ENCODE peak calls at places on chromosomes 2 and 18, in nine cellular contexts. One of them, this sample, is unnamed. For H3K27me3, the result is how much of the 10 kb centered on the place peaks cover.

GRCh38 chr2:119352357-119352756 is 14.3 kb downstream of the C2orf76 start:
- DNase-seq in body of pancreas: peak
- DNase-seq in Caco-2: peak
- DNase-seq in heart right ventricle: no peak
- DNase-seq in transverse colon: no peak
- DNase-seq in right atrium auricular region: no peak
- DNase-seq in mammary epithelial cell: peak
- DNase-seq in Peyer's patch: no peak
- DNase-seq in heart left ventricle: peak
- DNase-seq in this sample: peak

GRCh38 chr2:100757621-100758394 is 62.1 kb upstream of the NPAS2 start:
- DNase-seq in body of pancreas: peak
- DNase-seq in Caco-2: no peak
- DNase-seq in heart right ventricle: no peak
- DNase-seq in transverse colon: no peak
- DNase-seq in right atrium auricular region: no peak
- DNase-seq in mammary epithelial cell: peak
- DNase-seq in Peyer's patch: no peak
- DNase-seq in heart left ventricle: no peak
- DNase-seq in this sample: peak

GRCh38 chr18:49177812-49178211 is 227.0 kb upstream of the SMAD7 start:
- DNase-seq in body of pancreas: no peak
- DNase-seq in Caco-2: no peak
- DNase-seq in heart right ventricle: no peak
- DNase-seq in transverse colon: no peak
- DNase-seq in right atrium auricular region: no peak
- DNase-seq in mammary epithelial cell: peak
- DNase-seq in Peyer's patch: no peak
- DNase-seq in heart left ventricle: no peak
- DNase-seq in this sample: peak

GRCh38 chr2:207257291-207258190 is 91.8 kb upstream of the KLF7 start:
- DNase-seq in body of pancreas: no peak
- DNase-seq in Caco-2: no peak
- DNase-seq in heart right ventricle: no peak
- DNase-seq in transverse colon: no peak
- DNase-seq in right atrium auricular region: no peak
- DNase-seq in mammary epithelial cell: no peak
- DNase-seq in Peyer's patch: no peak
- DNase-seq in heart left ventricle: no peak
- DNase-seq in this sample: no peak

GRCh38 chr2:72803151-72803550 is 22.7 kb downstream of the EXOC6B start:
- DNase-seq in body of pancreas: no peak
- DNase-seq in Caco-2: no peak
- DNase-seq in heart right ventricle: no peak
- DNase-seq in transverse colon: no peak
- DNase-seq in right atrium auricular region: no peak
- DNase-seq in mammary epithelial cell: peak
- DNase-seq in Peyer's patch: no peak
- DNase-seq in heart left ventricle: no peak
- DNase-seq in this sample: no peak

GRCh38 chr18:80132196-80132812 is 23.2 kb downstream of the ADNP2 start:
- DNase-seq in body of pancreas: no peak
- DNase-seq in Caco-2: no peak
- DNase-seq in heart right ventricle: no peak
- DNase-seq in transverse colon: no peak
- DNase-seq in right atrium auricular region: no peak
- DNase-seq in mammary epithelial cell: peak
- DNase-seq in Peyer's patch: no peak
- DNase-seq in heart left ventricle: no peak
- DNase-seq in this sample: peak

GRCh38 chr2:230267059-230267458 is 41.5 kb downstream of the SP140 start:
- DNase-seq in body of pancreas: no peak
- DNase-seq in Caco-2: no peak
- DNase-seq in heart right ventricle: no peak
- DNase-seq in transverse colon: no peak
- DNase-seq in right atrium auricular region: no peak
- DNase-seq in mammary epithelial cell: no peak
- DNase-seq in Peyer's patch: no peak
- DNase-seq in heart left ventricle: no peak
- DNase-seq in this sample: no peak

GRCh38 chr2:159713691-159714585 is 1.6 kb downstream of the MARCHF7 start:
- DNase-seq in body of pancreas: no peak
- DNase-seq in Caco-2: no peak
- DNase-seq in heart right ventricle: no peak
- DNase-seq in transverse colon: no peak
- DNase-seq in right atrium auricular region: no peak
- DNase-seq in mammary epithelial cell: peak
- DNase-seq in Peyer's patch: no peak
- DNase-seq in heart left ventricle: no peak
- DNase-seq in this sample: peak

GRCh38 chr2:45729753-45730512 is 78.5 kb downstream of the PRKCE start:
- DNase-seq in body of pancreas: peak
- DNase-seq in Caco-2: peak
- DNase-seq in heart right ventricle: no peak
- DNase-seq in transverse colon: no peak
- DNase-seq in right atrium auricular region: no peak
- DNase-seq in mammary epithelial cell: no peak
- DNase-seq in Peyer's patch: peak
- DNase-seq in heart left ventricle: no peak
- DNase-seq in this sample: peak

GRCh38 chr2:241232736-241233575 is 44.5 kb downstream of the ANO7 start:
- DNase-seq in body of pancreas: no peak
- DNase-seq in Caco-2: no peak
- DNase-seq in heart right ventricle: peak
- DNase-seq in transverse colon: no peak
- DNase-seq in right atrium auricular region: no peak
- DNase-seq in mammary epithelial cell: no peak
- DNase-seq in Peyer's patch: no peak
- DNase-seq in heart left ventricle: no peak
- DNase-seq in this sample: no peak

GRCh38 chr2:15287447-15288184 is 273.5 kb downstream of the NBAS start:
- DNase-seq in body of pancreas: no peak
- DNase-seq in Caco-2: no peak
- DNase-seq in heart right ventricle: no peak
- DNase-seq in transverse colon: no peak
- DNase-seq in right atrium auricular region: no peak
- DNase-seq in mammary epithelial cell: no peak
- DNase-seq in Peyer's patch: no peak
- DNase-seq in heart left ventricle: no peak
- DNase-seq in this sample: no peak

DNA sequence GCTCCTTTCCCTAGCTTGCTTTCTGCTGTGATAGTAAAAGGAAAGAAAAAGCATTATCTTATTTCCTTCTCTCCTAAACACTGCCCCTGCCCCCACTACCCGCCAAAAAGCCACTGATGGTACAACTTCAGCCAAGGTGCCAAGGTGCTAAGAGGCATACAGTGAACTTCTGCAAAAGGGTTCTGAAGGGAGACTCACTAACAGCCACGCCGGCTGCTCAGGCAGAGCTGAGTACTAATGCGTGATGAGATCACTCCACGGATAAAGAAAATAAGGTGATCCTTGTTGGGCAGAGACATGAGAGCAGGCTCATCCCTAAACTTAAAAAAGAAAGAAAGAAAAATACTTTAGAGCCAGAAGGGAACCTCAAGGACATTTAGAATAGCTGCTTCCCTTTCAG is 60.5 kb upstream of the PXDN start:
- DNase-seq in body of pancreas: no peak
- DNase-seq in Caco-2: no peak
- DNase-seq in heart right ventricle: no peak
- DNase-seq in transverse colon: no peak
- DNase-seq in right atrium auricular region: no peak
- DNase-seq in mammary epithelial cell: no peak
- DNase-seq in Peyer's patch: no peak
- DNase-seq in heart left ventricle: no peak
- DNase-seq in this sample: no peak
- TF ChIP-seq CTCF in body of pancreas: no peak
- TF ChIP-seq CTCF in Caco-2: no peak
- TF ChIP-seq CTCF in heart right ventricle: no peak
- TF ChIP-seq CTCF in transverse colon: no peak
- TF ChIP-seq CTCF in right atrium auricular region: no peak
- TF ChIP-seq CTCF in mammary epithelial cell: no peak
- TF ChIP-seq CTCF in Peyer's patch: no peak
- TF ChIP-seq CTCF in heart left ventricle: no peak
- TF ChIP-seq CTCF in this sample: no peak

GRCh38 chr2:127563458-127564428 is 28.3 kb downstream of the MYO7B start:
- DNase-seq in body of pancreas: no peak
- DNase-seq in Caco-2: no peak
- DNase-seq in heart right ventricle: no peak
- DNase-seq in transverse colon: no peak
- DNase-seq in right atrium auricular region: peak
- DNase-seq in mammary epithelial cell: no peak
- DNase-seq in Peyer's patch: no peak
- DNase-seq in heart left ventricle: no peak
- DNase-seq in this sample: no peak

GRCh38 chr2:127560929-127561275 is 25.4 kb downstream of the MYO7B start:
- DNase-seq in body of pancreas: no peak
- DNase-seq in Caco-2: no peak
- DNase-seq in heart right ventricle: no peak
- DNase-seq in transverse colon: no peak
- DNase-seq in right atrium auricular region: no peak
- DNase-seq in mammary epithelial cell: no peak
- DNase-seq in Peyer's patch: no peak
- DNase-seq in heart left ventricle: no peak
- DNase-seq in this sample: no peak

GRCh38 chr2:127561371-127561770 is 25.9 kb downstream of the MYO7B start:
- DNase-seq in body of pancreas: no peak
- DNase-seq in Caco-2: no peak
- DNase-seq in heart right ventricle: no peak
- DNase-seq in transverse colon: no peak
- DNase-seq in right atrium auricular region: peak
- DNase-seq in mammary epithelial cell: no peak
- DNase-seq in Peyer's patch: no peak
- DNase-seq in heart left ventricle: no peak
- DNase-seq in this sample: no peak

GRCh38 chr2:127564429-127565260 is 29.2 kb downstream of the MYO7B start:
- DNase-seq in body of pancreas: no peak
- DNase-seq in Caco-2: no peak
- DNase-seq in heart right ventricle: no peak
- DNase-seq in transverse colon: no peak
- DNase-seq in right atrium auricular region: peak
- DNase-seq in mammary epithelial cell: no peak
- DNase-seq in Peyer's patch: no peak
- DNase-seq in heart left ventricle: no peak
- DNase-seq in this sample: no peak

GRCh38 chr2:127562930-127563329 is 27.4 kb downstream of the MYO7B start:
- DNase-seq in body of pancreas: no peak
- DNase-seq in Caco-2: no peak
- DNase-seq in heart right ventricle: no peak
- DNase-seq in transverse colon: no peak
- DNase-seq in right atrium auricular region: no peak
- DNase-seq in mammary epithelial cell: no peak
- DNase-seq in Peyer's patch: no peak
- DNase-seq in heart left ventricle: no peak
- DNase-seq in this sample: no peak
- H3K27me3 ChIP-seq in body of pancreas: under half
- H3K27me3 ChIP-seq in Caco-2: under half
- H3K27me3 ChIP-seq in heart right ventricle: under half
- H3K27me3 ChIP-seq in transverse colon: under half
- H3K27me3 ChIP-seq in right atrium auricular region: under half
- H3K27me3 ChIP-seq in mammary epithelial cell: under half
- H3K27me3 ChIP-seq in Peyer's patch: under half
- H3K27me3 ChIP-seq in heart left ventricle: under half
- H3K27me3 ChIP-seq in this sample: under half

DNA sequence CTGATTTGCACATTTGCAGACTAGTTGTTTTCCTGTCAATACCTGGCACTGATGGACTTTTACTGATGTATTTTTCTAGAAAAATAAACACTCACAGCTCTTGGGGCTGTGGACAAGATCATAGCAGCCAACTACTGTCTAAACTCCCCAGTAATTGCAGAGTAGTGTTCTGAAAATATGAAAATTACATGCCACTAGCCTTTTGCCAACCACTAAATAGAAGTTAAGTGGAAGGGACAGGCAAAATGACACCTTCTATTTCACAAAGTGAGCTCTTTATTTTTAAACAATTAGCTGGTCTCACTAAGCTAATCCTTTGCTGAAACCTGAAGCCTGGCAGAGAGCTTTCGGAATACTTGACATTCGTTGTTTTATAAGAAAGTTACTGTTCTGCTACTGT is 128.9 kb downstream of the PIEZO2 start:
- DNase-seq in body of pancreas: no peak
- DNase-seq in Caco-2: no peak
- DNase-seq in heart right ventricle: no peak
- DNase-seq in transverse colon: no peak
- DNase-seq in right atrium auricular region: no peak
- DNase-seq in mammary epithelial cell: no peak
- DNase-seq in Peyer's patch: no peak
- DNase-seq in heart left ventricle: no peak
- DNase-seq in this sample: no peak
- H3K4me3 ChIP-seq in body of pancreas: no peak
- H3K4me3 ChIP-seq in Caco-2: no peak
- H3K4me3 ChIP-seq in heart right ventricle: no peak
- H3K4me3 ChIP-seq in transverse colon: no peak
- H3K4me3 ChIP-seq in right atrium auricular region: no peak
- H3K4me3 ChIP-seq in mammary epithelial cell: no peak
- H3K4me3 ChIP-seq in Peyer's patch: no peak
- H3K4me3 ChIP-seq in heart left ventricle: no peak
- H3K4me3 ChIP-seq in this sample: no peak

DNA sequence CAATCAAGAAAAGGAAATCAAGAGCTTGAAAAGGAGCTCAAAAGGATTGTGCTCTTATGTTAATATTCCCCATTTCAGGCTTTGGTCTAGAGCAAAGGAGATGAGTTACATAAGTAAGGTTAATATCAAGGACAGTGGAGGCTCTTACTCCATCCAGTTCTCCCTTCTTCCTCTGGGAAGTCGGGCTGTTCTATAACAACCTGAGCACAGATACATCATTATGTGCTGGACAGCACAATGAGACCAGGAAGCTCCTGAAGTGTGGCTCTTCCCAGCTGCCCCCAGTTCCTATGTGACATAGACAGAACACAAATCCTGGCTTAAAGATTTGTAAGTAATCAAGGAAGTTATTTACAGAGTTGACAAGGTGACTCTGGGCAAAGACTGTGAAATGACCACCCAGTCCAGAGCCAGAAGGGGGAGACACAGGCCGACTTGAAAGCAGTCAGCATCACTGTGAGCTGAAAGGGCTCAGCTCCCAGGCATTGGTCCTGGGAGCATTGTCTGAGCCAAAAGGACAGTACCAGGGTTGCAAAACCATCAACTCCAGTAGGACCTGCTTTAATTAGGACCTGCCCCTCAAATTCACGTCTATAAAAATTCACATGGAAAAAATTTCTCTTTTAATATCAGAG is 917.6 kb upstream of the ACVR2A start:
- DNase-seq in body of pancreas: peak
- DNase-seq in Caco-2: peak
- DNase-seq in heart right ventricle: no peak
- DNase-seq in transverse colon: peak
- DNase-seq in right atrium auricular region: peak
- DNase-seq in mammary epithelial cell: peak
- DNase-seq in Peyer's patch: no peak
- DNase-seq in heart left ventricle: no peak
- DNase-seq in this sample: peak
- TF ChIP-seq CTCF in body of pancreas: no peak
- TF ChIP-seq CTCF in Caco-2: peak
- TF ChIP-seq CTCF in heart right ventricle: peak
- TF ChIP-seq CTCF in transverse colon: peak
- TF ChIP-seq CTCF in right atrium auricular region: no peak
- TF ChIP-seq CTCF in mammary epithelial cell: peak
- TF ChIP-seq CTCF in Peyer's patch: peak
- TF ChIP-seq CTCF in heart left ventricle: no peak
- TF ChIP-seq CTCF in this sample: peak